ENCODE peak calls at places on chromosomes 4 and X, in five cellular contexts. One of them, this sample, is unnamed.

GRCh38 chr4:28675582-28675981 is 1814.9 kb downstream of the STIM2 start:
- DNase-seq in mucosa of gallbladder: no peak
- DNase-seq in stimulated activated CD8-positive, alpha-beta memory T cell treated with anti-CD3 and anti-CD28 coated beads, Interleukin-4, amount 100 ng/mL, for 1 hour: no peak
- DNase-seq in stimulated activated CD4-positive, alpha-beta T cell treated with anti-CD3 and anti-CD28 coated beads, Interleukin-15, amount 100 ng/mL, for 1 hour: no peak
- DNase-seq in HT-29: no peak
- DNase-seq in this sample: no peak

GRCh38 chr4:683982-684571 is 4.9 kb downstream of the SLC49A3 start:
- DNase-seq in HT-29: peak; percentile 55
- DNase-seq in mucosa of gallbladder: no peak
- DNase-seq in stimulated activated CD4-positive, alpha-beta T cell treated with anti-CD3 and anti-CD28 coated beads, Interleukin-15, amount 100 ng/mL, for 1 hour: no peak
- DNase-seq in stimulated activated CD8-positive, alpha-beta memory T cell treated with anti-CD3 and anti-CD28 coated beads, Interleukin-4, amount 100 ng/mL, for 1 hour: no peak
- DNase-seq in this sample: peak; percentile 37

GRCh38 chr4:113113151-113113550 is 63.7 kb downstream of the ANK2 start:
- DNase-seq in HT-29: no peak
- DNase-seq in stimulated activated CD4-positive, alpha-beta T cell treated with anti-CD3 and anti-CD28 coated beads, Interleukin-15, amount 100 ng/mL, for 1 hour: no peak
- DNase-seq in mucosa of gallbladder: no peak
- DNase-seq in stimulated activated CD8-positive, alpha-beta memory T cell treated with anti-CD3 and anti-CD28 coated beads, Interleukin-4, amount 100 ng/mL, for 1 hour: no peak
- DNase-seq in this sample: no peak

GRCh38 chrX:105477351-105477750 is 256.9 kb upstream of the TEX13A start:
- DNase-seq in HT-29: no peak
- DNase-seq in mucosa of gallbladder: no peak
- DNase-seq in stimulated activated CD4-positive, alpha-beta T cell treated with anti-CD3 and anti-CD28 coated beads, Interleukin-15, amount 100 ng/mL, for 1 hour: no peak
- DNase-seq in stimulated activated CD8-positive, alpha-beta memory T cell treated with anti-CD3 and anti-CD28 coated beads, Interleukin-4, amount 100 ng/mL, for 1 hour: no peak
- DNase-seq in this sample: no peak

GRCh38 chr4:33160126-33160525 is 2440.0 kb downstream of the PCDH7 start:
- DNase-seq in stimulated activated CD4-positive, alpha-beta T cell treated with anti-CD3 and anti-CD28 coated beads, Interleukin-15, amount 100 ng/mL, for 1 hour: no peak
- DNase-seq in HT-29: peak; percentile 8
- DNase-seq in mucosa of gallbladder: no peak
- DNase-seq in stimulated activated CD8-positive, alpha-beta memory T cell treated with anti-CD3 and anti-CD28 coated beads, Interleukin-4, amount 100 ng/mL, for 1 hour: no peak
- DNase-seq in this sample: no peak

GRCh38 chr4:114180481-114180880 is 201.0 kb upstream of the ARSJ start:
- DNase-seq in HT-29: peak; percentile 58
- DNase-seq in stimulated activated CD8-positive, alpha-beta memory T cell treated with anti-CD3 and anti-CD28 coated beads, Interleukin-4, amount 100 ng/mL, for 1 hour: no peak
- DNase-seq in mucosa of gallbladder: peak; percentile 26
- DNase-seq in stimulated activated CD4-positive, alpha-beta T cell treated with anti-CD3 and anti-CD28 coated beads, Interleukin-15, amount 100 ng/mL, for 1 hour: no peak
- DNase-seq in this sample: peak; percentile 11

GRCh38 chr4:87574996-87575395 is 33.3 kb upstream of the DSPP start:
- DNase-seq in stimulated activated CD4-positive, alpha-beta T cell treated with anti-CD3 and anti-CD28 coated beads, Interleukin-15, amount 100 ng/mL, for 1 hour: no peak
- DNase-seq in mucosa of gallbladder: no peak
- DNase-seq in HT-29: no peak
- DNase-seq in stimulated activated CD8-positive, alpha-beta memory T cell treated with anti-CD3 and anti-CD28 coated beads, Interleukin-4, amount 100 ng/mL, for 1 hour: no peak
- DNase-seq in this sample: no peak

GRCh38 chr4:178599521-178599920 is 1157.3 kb upstream of the AGA start:
- DNase-seq in HT-29: no peak
- DNase-seq in stimulated activated CD8-positive, alpha-beta memory T cell treated with anti-CD3 and anti-CD28 coated beads, Interleukin-4, amount 100 ng/mL, for 1 hour: no peak
- DNase-seq in mucosa of gallbladder: no peak
- DNase-seq in stimulated activated CD4-positive, alpha-beta T cell treated with anti-CD3 and anti-CD28 coated beads, Interleukin-15, amount 100 ng/mL, for 1 hour: no peak
- DNase-seq in this sample: no peak

GRCh38 chrX:110541266-110541665 is 182.6 kb downstream of the RTL9 start:
- DNase-seq in HT-29: no peak
- DNase-seq in stimulated activated CD4-positive, alpha-beta T cell treated with anti-CD3 and anti-CD28 coated beads, Interleukin-15, amount 100 ng/mL, for 1 hour: no peak
- DNase-seq in mucosa of gallbladder: no peak
- DNase-seq in stimulated activated CD8-positive, alpha-beta memory T cell treated with anti-CD3 and anti-CD28 coated beads, Interleukin-4, amount 100 ng/mL, for 1 hour: no peak
- DNase-seq in this sample: no peak

GRCh38 chr4:159549092-159549491 is 446.2 kb downstream of the RAPGEF2 start:
- DNase-seq in mucosa of gallbladder: no peak
- DNase-seq in HT-29: no peak
- DNase-seq in stimulated activated CD4-positive, alpha-beta T cell treated with anti-CD3 and anti-CD28 coated beads, Interleukin-15, amount 100 ng/mL, for 1 hour: no peak
- DNase-seq in stimulated activated CD8-positive, alpha-beta memory T cell treated with anti-CD3 and anti-CD28 coated beads, Interleukin-4, amount 100 ng/mL, for 1 hour: no peak
- DNase-seq in this sample: no peak

GRCh38 chr4:5959221-5959982 is 58.8 kb downstream of the C4orf50 start:
- DNase-seq in stimulated activated CD8-positive, alpha-beta memory T cell treated with anti-CD3 and anti-CD28 coated beads, Interleukin-4, amount 100 ng/mL, for 1 hour: no peak
- DNase-seq in mucosa of gallbladder: no peak
- DNase-seq in HT-29: no peak
- DNase-seq in stimulated activated CD4-positive, alpha-beta T cell treated with anti-CD3 and anti-CD28 coated beads, Interleukin-15, amount 100 ng/mL, for 1 hour: no peak
- DNase-seq in this sample: no peak

GRCh38 chr4:38400946-38401345 is 263.1 kb upstream of the KLF3 start:
- DNase-seq in stimulated activated CD8-positive, alpha-beta memory T cell treated with anti-CD3 and anti-CD28 coated beads, Interleukin-4, amount 100 ng/mL, for 1 hour: no peak
- DNase-seq in HT-29: no peak
- DNase-seq in stimulated activated CD4-positive, alpha-beta T cell treated with anti-CD3 and anti-CD28 coated beads, Interleukin-15, amount 100 ng/mL, for 1 hour: no peak
- DNase-seq in mucosa of gallbladder: no peak
- DNase-seq in this sample: no peak

GRCh38 chr4:20356565-20356964 is 104.9 kb downstream of the SLIT2 start:
- DNase-seq in HT-29: no peak
- DNase-seq in mucosa of gallbladder: no peak
- DNase-seq in stimulated activated CD4-positive, alpha-beta T cell treated with anti-CD3 and anti-CD28 coated beads, Interleukin-15, amount 100 ng/mL, for 1 hour: no peak
- DNase-seq in stimulated activated CD8-positive, alpha-beta memory T cell treated with anti-CD3 and anti-CD28 coated beads, Interleukin-4, amount 100 ng/mL, for 1 hour: no peak
- DNase-seq in this sample: no peak

GRCh38 chr4:176376032-176376614 is 56.4 kb downstream of the SPCS3 start:
- DNase-seq in mucosa of gallbladder: no peak
- DNase-seq in HT-29: peak; percentile 41
- DNase-seq in stimulated activated CD4-positive, alpha-beta T cell treated with anti-CD3 and anti-CD28 coated beads, Interleukin-15, amount 100 ng/mL, for 1 hour: no peak
- DNase-seq in stimulated activated CD8-positive, alpha-beta memory T cell treated with anti-CD3 and anti-CD28 coated beads, Interleukin-4, amount 100 ng/mL, for 1 hour: no peak
- DNase-seq in this sample: no peak

GRCh38 chrX:39643533-39643932 is 454.2 kb downstream of the BCOR start:
- DNase-seq in stimulated activated CD8-positive, alpha-beta memory T cell treated with anti-CD3 and anti-CD28 coated beads, Interleukin-4, amount 100 ng/mL, for 1 hour: no peak
- DNase-seq in mucosa of gallbladder: no peak
- DNase-seq in stimulated activated CD4-positive, alpha-beta T cell treated with anti-CD3 and anti-CD28 coated beads, Interleukin-15, amount 100 ng/mL, for 1 hour: no peak
- DNase-seq in HT-29: no peak
- DNase-seq in this sample: no peak

GRCh38 chr4:158036998-158037397 is 135.8 kb downstream of the GASK1B start:
- DNase-seq in stimulated activated CD8-positive, alpha-beta memory T cell treated with anti-CD3 and anti-CD28 coated beads, Interleukin-4, amount 100 ng/mL, for 1 hour: no peak
- DNase-seq in HT-29: no peak
- DNase-seq in stimulated activated CD4-positive, alpha-beta T cell treated with anti-CD3 and anti-CD28 coated beads, Interleukin-15, amount 100 ng/mL, for 1 hour: no peak
- DNase-seq in mucosa of gallbladder: no peak
- DNase-seq in this sample: no peak